ENCODE peak calls at places on chromosome 10, in four cellular contexts. O, I, Z and Q are unnamed samples.

GRCh38 chr10:112899396-112900065 is 50.5 kb upstream of the TCF7L2 start:
- DNase-seq in O (no peak), I (no peak), Z (no peak), Q (no peak)

GRCh38 chr10:67770537-67770936 is 67.5 kb downstream of the DNAJC12 start:
- DNase-seq in O (no peak), Z (no peak), I (no peak), Q (no peak)

GRCh38 chr10:47165711-47166404 is 134.1 kb upstream of the GDF10 start:
- DNase-seq in Z (peak; percentile 58), I (peak; percentile 80), O (peak; percentile 6), Q (peak; percentile 21)

GRCh38 chr10:683448-684071 is 5.9 kb downstream of the DIP2C start:
- DNase-seq in O (no peak), I (no peak), Z (peak; percentile 86), Q (no peak)

GRCh38 chr10:78579995-78580394 is 488.8 kb upstream of the ZMIZ1 start:
- DNase-seq in O (no peak), Z (peak; percentile 26), I (no peak), Q (no peak)

GRCh38 chr10:127123626-127124025 is 72.8 kb downstream of the INSYN2A start:
- DNase-seq in O (no peak), I (no peak), Z (no peak), Q (no peak)

GRCh38 chr10:61899045-61899444 is 2.5 kb upstream of the ARID5B start:
- DNase-seq in O (peak; percentile 7), Z (no peak), I (peak; percentile 12), Q (no peak)

GRCh38 chr10:66244953-66245352 is 680.9 kb upstream of the LRRTM3 start:
- DNase-seq in Z (no peak), O (no peak), I (no peak), Q (no peak)

GRCh38 chr10:93436577-93436976 is 45.6 kb downstream of the MYOF start:
- DNase-seq in Z (peak; percentile 82), O (no peak), I (no peak), Q (no peak)